ENCODE peak calls at places on chromosomes 12 and 14, in five cellular contexts. One of them, this sample, is unnamed. For H3K4me1, the result is how much of the 10 kb centered on the place peaks cover.

GRCh38 chr12:34402228-34402898 is 380.1 kb downstream of the ALG10 start:
- DNase-seq in cardiac muscle cell: no peak
- DNase-seq in HAP-1: no peak
- DNase-seq in trophoblast cell: no peak
- DNase-seq in naive thymus-derived CD4-positive, alpha-beta T cell: no peak
- DNase-seq in this sample: no peak

GRCh38 chr14:101001311-101002069 is 98.0 kb upstream of the RTL1 start:
- DNase-seq in cardiac muscle cell: peak
- DNase-seq in HAP-1: no peak
- DNase-seq in trophoblast cell: no peak
- DNase-seq in naive thymus-derived CD4-positive, alpha-beta T cell: no peak
- DNase-seq in this sample: no peak

GRCh38 chr12:60070541-60070940 is 474.7 kb downstream of the SLC16A7 start:
- DNase-seq in cardiac muscle cell: no peak
- DNase-seq in HAP-1: no peak
- DNase-seq in trophoblast cell: no peak
- DNase-seq in naive thymus-derived CD4-positive, alpha-beta T cell: no peak
- DNase-seq in this sample: no peak

GRCh38 chr14:75278422-75279152 is at the start of gene FOS:
- DNase-seq in cardiac muscle cell: peak
- DNase-seq in HAP-1: peak
- DNase-seq in trophoblast cell: peak
- DNase-seq in naive thymus-derived CD4-positive, alpha-beta T cell: peak
- DNase-seq in this sample: peak

GRCh38 chr12:92476844-92477243 is 225.9 kb upstream of the PLEKHG7 start:
- DNase-seq in cardiac muscle cell: no peak
- DNase-seq in HAP-1: no peak
- DNase-seq in trophoblast cell: no peak
- DNase-seq in naive thymus-derived CD4-positive, alpha-beta T cell: no peak
- DNase-seq in this sample: no peak

GRCh38 chr12:116248433-116248832 is 29.1 kb downstream of the MED13L start:
- DNase-seq in cardiac muscle cell: no peak
- DNase-seq in HAP-1: no peak
- DNase-seq in trophoblast cell: no peak
- DNase-seq in naive thymus-derived CD4-positive, alpha-beta T cell: no peak
- DNase-seq in this sample: no peak

GRCh38 chr12:102769323-102769916 is 147.6 kb downstream of the PAH start:
- DNase-seq in cardiac muscle cell: peak
- DNase-seq in HAP-1: peak
- DNase-seq in trophoblast cell: peak
- DNase-seq in naive thymus-derived CD4-positive, alpha-beta T cell: no peak
- DNase-seq in this sample: no peak

GRCh38 chr14:103128631-103129300 is 5.5 kb downstream of the TNFAIP2 start:
- DNase-seq in cardiac muscle cell: no peak
- DNase-seq in HAP-1: no peak
- DNase-seq in trophoblast cell: peak
- DNase-seq in naive thymus-derived CD4-positive, alpha-beta T cell: no peak
- DNase-seq in this sample: no peak

GRCh38 chr12:65929641-65930040 is 105.4 kb downstream of the HMGA2 start:
- DNase-seq in cardiac muscle cell: no peak
- DNase-seq in HAP-1: no peak
- DNase-seq in trophoblast cell: no peak
- DNase-seq in naive thymus-derived CD4-positive, alpha-beta T cell: no peak
- DNase-seq in this sample: no peak

GRCh38 chr14:85441909-85442643 is 87.9 kb upstream of the FLRT2 start:
- DNase-seq in cardiac muscle cell: no peak
- DNase-seq in HAP-1: no peak
- DNase-seq in trophoblast cell: no peak
- DNase-seq in naive thymus-derived CD4-positive, alpha-beta T cell: no peak
- DNase-seq in this sample: no peak

GRCh38 chr12:130826151-130826801 is 12.8 kb downstream of the STX2 start:
- DNase-seq in cardiac muscle cell: peak
- DNase-seq in HAP-1: peak
- DNase-seq in trophoblast cell: peak
- DNase-seq in naive thymus-derived CD4-positive, alpha-beta T cell: peak
- DNase-seq in this sample: peak

GRCh38 chr14:74018704-74019407 is at the start of the genes BBOF1 and ENTPD5:
- DNase-seq in cardiac muscle cell: peak
- DNase-seq in HAP-1: peak
- DNase-seq in trophoblast cell: peak
- DNase-seq in naive thymus-derived CD4-positive, alpha-beta T cell: peak
- DNase-seq in this sample: peak

GRCh38 chr12:109927622-109928021 is 27.5 kb downstream of the TCHP start:
- DNase-seq in cardiac muscle cell: peak
- DNase-seq in HAP-1: peak
- DNase-seq in trophoblast cell: no peak
- DNase-seq in naive thymus-derived CD4-positive, alpha-beta T cell: peak
- DNase-seq in this sample: peak

GRCh38 chr12:92506460-92506859 is 196.3 kb upstream of the PLEKHG7 start:
- DNase-seq in cardiac muscle cell: no peak
- DNase-seq in HAP-1: no peak
- DNase-seq in trophoblast cell: no peak
- DNase-seq in naive thymus-derived CD4-positive, alpha-beta T cell: no peak
- DNase-seq in this sample: no peak

GRCh38 chr14:70624972-70625371 is 16.7 kb upstream of the TTC9 start:
- DNase-seq in cardiac muscle cell: no peak
- DNase-seq in HAP-1: no peak
- DNase-seq in trophoblast cell: peak
- DNase-seq in naive thymus-derived CD4-positive, alpha-beta T cell: no peak
- DNase-seq in this sample: no peak

GRCh38 chr14:89617471-89618291 is 200.6 kb upstream of the FOXN3 start:
- DNase-seq in cardiac muscle cell: peak
- DNase-seq in HAP-1: peak
- DNase-seq in trophoblast cell: peak
- DNase-seq in naive thymus-derived CD4-positive, alpha-beta T cell: peak
- DNase-seq in this sample: peak

GRCh38 chr12:78628701-78629100 is 235.9 kb upstream of the SYT1 start:
- DNase-seq in cardiac muscle cell: no peak
- DNase-seq in HAP-1: no peak
- DNase-seq in trophoblast cell: no peak
- DNase-seq in naive thymus-derived CD4-positive, alpha-beta T cell: no peak
- DNase-seq in this sample: no peak

GRCh38 chr12:76085159-76085868 is 829 bp upstream of the NAP1L1 start:
- DNase-seq in cardiac muscle cell: peak
- DNase-seq in HAP-1: no peak
- DNase-seq in trophoblast cell: no peak
- DNase-seq in naive thymus-derived CD4-positive, alpha-beta T cell: no peak
- DNase-seq in this sample: peak

GRCh38 chr12:116609715-116610114 is 50.5 kb downstream of the MAP1LC3B2 start:
- DNase-seq in cardiac muscle cell: no peak
- DNase-seq in HAP-1: no peak
- DNase-seq in trophoblast cell: no peak
- DNase-seq in naive thymus-derived CD4-positive, alpha-beta T cell: peak
- DNase-seq in this sample: peak

GRCh38 chr12:57460457-57461325 is 1.1 kb downstream of the GLI1 start:
- DNase-seq in cardiac muscle cell: no peak
- DNase-seq in HAP-1: no peak
- DNase-seq in trophoblast cell: no peak
- DNase-seq in naive thymus-derived CD4-positive, alpha-beta T cell: peak
- DNase-seq in this sample: peak

GRCh38 chr12:41264281-41264680 is 76.2 kb downstream of the PDZRN4 start:
- DNase-seq in cardiac muscle cell: peak
- DNase-seq in HAP-1: peak
- DNase-seq in trophoblast cell: no peak
- DNase-seq in naive thymus-derived CD4-positive, alpha-beta T cell: no peak
- DNase-seq in this sample: no peak

GRCh38 chr12:127548123-127548553 is 718.8 kb upstream of the TMEM132C start:
- DNase-seq in cardiac muscle cell: no peak
- DNase-seq in HAP-1: no peak
- DNase-seq in trophoblast cell: no peak
- DNase-seq in naive thymus-derived CD4-positive, alpha-beta T cell: no peak
- DNase-seq in this sample: no peak

GRCh38 chr12:48917857-48918537 is 7.3 kb downstream of the FKBP11 start:
- DNase-seq in cardiac muscle cell: no peak
- DNase-seq in HAP-1: no peak
- DNase-seq in trophoblast cell: no peak
- DNase-seq in naive thymus-derived CD4-positive, alpha-beta T cell: peak
- DNase-seq in this sample: peak

GRCh38 chr12:40697566-40698257 is 5.5 kb downstream of the CNTN1 start:
- DNase-seq in cardiac muscle cell: no peak
- DNase-seq in HAP-1: peak
- DNase-seq in trophoblast cell: peak
- DNase-seq in naive thymus-derived CD4-positive, alpha-beta T cell: no peak
- DNase-seq in this sample: no peak

GRCh38 chr12:94074970-94075695 is 73.2 kb upstream of the PLXNC1 start:
- DNase-seq in cardiac muscle cell: peak
- DNase-seq in HAP-1: peak
- DNase-seq in trophoblast cell: peak
- DNase-seq in naive thymus-derived CD4-positive, alpha-beta T cell: no peak
- DNase-seq in this sample: no peak

GRCh38 chr12:131939007-131939406 is 9.9 kb downstream of the PUS1 start:
- DNase-seq in cardiac muscle cell: no peak
- DNase-seq in HAP-1: no peak
- DNase-seq in trophoblast cell: no peak
- DNase-seq in naive thymus-derived CD4-positive, alpha-beta T cell: no peak
- DNase-seq in this sample: no peak

GRCh38 chr14:68840454-68840853 is 47.6 kb upstream of the ZFP36L1 start:
- DNase-seq in cardiac muscle cell: peak
- DNase-seq in HAP-1: no peak
- DNase-seq in trophoblast cell: no peak
- DNase-seq in naive thymus-derived CD4-positive, alpha-beta T cell: no peak
- DNase-seq in this sample: no peak

GRCh38 chr14:47509957-47510356 is 165.4 kb downstream of the MDGA2 start:
- DNase-seq in cardiac muscle cell: no peak
- DNase-seq in HAP-1: no peak
- DNase-seq in trophoblast cell: no peak
- DNase-seq in naive thymus-derived CD4-positive, alpha-beta T cell: no peak
- DNase-seq in this sample: no peak

GRCh38 chr14:103522649-103523582 is at the start of gene CKB:
- DNase-seq in cardiac muscle cell: peak
- DNase-seq in HAP-1: peak
- DNase-seq in trophoblast cell: no peak
- DNase-seq in naive thymus-derived CD4-positive, alpha-beta T cell: no peak
- DNase-seq in this sample: peak

GRCh38 chr12:59444932-59445331 is 150.9 kb upstream of the SLC16A7 start:
- DNase-seq in cardiac muscle cell: peak
- DNase-seq in HAP-1: no peak
- DNase-seq in trophoblast cell: no peak
- DNase-seq in naive thymus-derived CD4-positive, alpha-beta T cell: peak
- DNase-seq in this sample: no peak

GRCh38 chr14:60695327-60695726 is 28.8 kb downstream of the SIX4 start:
- DNase-seq in cardiac muscle cell: no peak
- DNase-seq in HAP-1: no peak
- DNase-seq in trophoblast cell: no peak
- DNase-seq in naive thymus-derived CD4-positive, alpha-beta T cell: no peak
- DNase-seq in this sample: no peak

GRCh38 chr14:77682158-77682553 is 25.7 kb downstream of the ALKBH1 start:
- DNase-seq in cardiac muscle cell: peak
- DNase-seq in HAP-1: no peak
- DNase-seq in trophoblast cell: no peak
- DNase-seq in naive thymus-derived CD4-positive, alpha-beta T cell: no peak
- DNase-seq in this sample: no peak

GRCh38 chr12:107660230-107660629 is 25.4 kb upstream of the PWP1 start:
- DNase-seq in cardiac muscle cell: no peak
- DNase-seq in HAP-1: no peak
- DNase-seq in trophoblast cell: no peak
- DNase-seq in naive thymus-derived CD4-positive, alpha-beta T cell: no peak
- DNase-seq in this sample: no peak

DNA sequence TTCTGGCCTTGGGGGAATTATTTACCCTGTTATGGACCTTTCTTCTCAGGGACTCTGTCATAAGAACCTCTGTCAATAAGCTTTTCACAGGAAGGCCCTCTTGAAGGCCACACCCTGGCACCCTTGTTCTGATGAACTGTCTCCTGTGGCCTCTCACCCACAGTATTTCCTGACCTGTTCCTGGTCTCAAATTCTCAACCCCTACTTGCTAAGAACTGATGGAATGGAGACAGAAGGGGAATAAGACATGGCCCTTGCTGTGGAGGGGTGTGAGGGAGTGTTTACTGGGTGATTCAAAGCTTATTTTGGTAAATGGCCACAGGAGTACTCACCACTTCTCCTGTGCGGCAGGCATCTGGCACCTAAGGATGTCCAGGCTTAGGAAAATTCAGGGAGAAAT is 1082.9 kb downstream of the BCL11B start:
- DNase-seq in cardiac muscle cell: no peak
- DNase-seq in HAP-1: no peak
- DNase-seq in trophoblast cell: no peak
- DNase-seq in naive thymus-derived CD4-positive, alpha-beta T cell: no peak
- DNase-seq in this sample: no peak
- H3K4me1 ChIP-seq in cardiac muscle cell: under half
- H3K4me1 ChIP-seq in HAP-1: under half
- H3K4me1 ChIP-seq in trophoblast cell: under half
- H3K4me1 ChIP-seq in naive thymus-derived CD4-positive, alpha-beta T cell: half or more
- H3K4me1 ChIP-seq in this sample: half or more

GRCh38 chr12:112847708-112848337 is 56.3 kb downstream of the RPH3A start:
- DNase-seq in cardiac muscle cell: no peak
- DNase-seq in HAP-1: no peak
- DNase-seq in trophoblast cell: no peak
- DNase-seq in naive thymus-derived CD4-positive, alpha-beta T cell: no peak
- DNase-seq in this sample: no peak

GRCh38 chr12:112843272-112843671 is 51.7 kb downstream of the RPH3A start:
- DNase-seq in cardiac muscle cell: peak
- DNase-seq in HAP-1: no peak
- DNase-seq in trophoblast cell: no peak
- DNase-seq in naive thymus-derived CD4-positive, alpha-beta T cell: no peak
- DNase-seq in this sample: no peak

GRCh38 chr12:112846619-112847018 is 55.1 kb downstream of the RPH3A start:
- DNase-seq in cardiac muscle cell: no peak
- DNase-seq in HAP-1: no peak
- DNase-seq in trophoblast cell: no peak
- DNase-seq in naive thymus-derived CD4-positive, alpha-beta T cell: no peak
- DNase-seq in this sample: no peak

GRCh38 chr12:112842441-112842840 is 50.9 kb downstream of the RPH3A start:
- DNase-seq in cardiac muscle cell: no peak
- DNase-seq in HAP-1: no peak
- DNase-seq in trophoblast cell: no peak
- DNase-seq in naive thymus-derived CD4-positive, alpha-beta T cell: no peak
- DNase-seq in this sample: no peak

GRCh38 chr12:112844814-112845565 is 53.4 kb downstream of the RPH3A start:
- DNase-seq in cardiac muscle cell: no peak
- DNase-seq in HAP-1: no peak
- DNase-seq in trophoblast cell: no peak
- DNase-seq in naive thymus-derived CD4-positive, alpha-beta T cell: no peak
- DNase-seq in this sample: no peak
- H3K4me1 ChIP-seq in cardiac muscle cell: under half
- H3K4me1 ChIP-seq in HAP-1: under half
- H3K4me1 ChIP-seq in trophoblast cell: under half
- H3K4me1 ChIP-seq in naive thymus-derived CD4-positive, alpha-beta T cell: under half
- H3K4me1 ChIP-seq in this sample: under half

DNA sequence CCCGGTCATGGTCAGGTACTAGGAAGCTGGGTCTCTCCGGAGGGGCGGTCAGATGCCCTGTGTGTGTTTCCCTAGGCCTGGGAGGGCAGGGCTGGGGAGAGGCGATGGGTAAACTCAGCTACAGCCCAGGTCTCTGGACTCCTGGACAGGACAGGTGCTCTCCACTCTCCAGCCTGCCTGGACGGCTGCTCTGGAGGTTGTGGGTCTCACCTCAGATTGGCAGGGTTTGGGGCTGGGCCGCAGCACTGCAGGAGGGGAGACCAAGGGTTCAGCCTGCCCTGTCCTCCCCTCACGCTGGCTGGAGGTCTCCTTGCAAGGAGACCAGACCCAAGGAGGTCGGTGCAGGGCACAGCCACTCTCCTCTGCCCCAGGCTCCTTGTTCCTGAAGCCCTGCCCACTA is 7.8 kb downstream of the KRT80 start:
- DNase-seq in cardiac muscle cell: no peak
- DNase-seq in HAP-1: no peak
- DNase-seq in trophoblast cell: no peak
- DNase-seq in naive thymus-derived CD4-positive, alpha-beta T cell: no peak
- DNase-seq in this sample: no peak
- H3K4me1 ChIP-seq in cardiac muscle cell: under half
- H3K4me1 ChIP-seq in HAP-1: under half
- H3K4me1 ChIP-seq in trophoblast cell: half or more
- H3K4me1 ChIP-seq in naive thymus-derived CD4-positive, alpha-beta T cell: under half
- H3K4me1 ChIP-seq in this sample: under half

GRCh38 chr12:46400406-46400805 is 27.8 kb upstream of the SLC38A2 start:
- DNase-seq in cardiac muscle cell: no peak
- DNase-seq in HAP-1: no peak
- DNase-seq in trophoblast cell: no peak
- DNase-seq in naive thymus-derived CD4-positive, alpha-beta T cell: no peak
- DNase-seq in this sample: no peak
- H3K4me1 ChIP-seq in cardiac muscle cell: under half
- H3K4me1 ChIP-seq in HAP-1: under half
- H3K4me1 ChIP-seq in trophoblast cell: under half
- H3K4me1 ChIP-seq in naive thymus-derived CD4-positive, alpha-beta T cell: under half
- H3K4me1 ChIP-seq in this sample: under half

This sample was measured in CD4-positive, alpha-beta memory T cell.